ENCODE peak calls at places on chromosomes 4 and X, in nine cellular contexts. H is GM12892, G is lower leg skin, Q is tibial nerve, T is HepG2, O is ovary, R is K562, X is uterus, K is vagina. B is an unnamed sample.

GRCh38 chrX:31251336-31251735 is 179.5 kb upstream of the FTHL17 start:
- DNase-seq in H (no peak), G (no peak), Q (no peak), T (no peak), O (no peak), R (no peak), X (no peak), K (no peak), B (no peak)

GRCh38 chr4:2803624-2804448 is 11.0 kb downstream of the SH3BP2 start:
- DNase-seq in H (no peak), G (peak), Q (no peak), T (no peak), O (no peak), R (peak), X (no peak), K (no peak), B (no peak)

GRCh38 chr4:113979157-113979972 is at the start of gene ARSJ:
- DNase-seq in H (no peak), G (peak), Q (no peak), T (no peak), O (peak), R (no peak), X (peak), K (no peak), B (peak)

GRCh38 chr4:626201-627091 is 1.1 kb downstream of the PDE6B start:
- DNase-seq in H (no peak), G (peak), Q (no peak), T (no peak), O (no peak), R (no peak), X (no peak), K (no peak), B (no peak)

GRCh38 chrX:69109706-69110635 is 55.3 kb downstream of the PJA1 start:
- DNase-seq in H (no peak), G (no peak), Q (peak), T (no peak), O (no peak), R (peak), X (peak), K (no peak), B (peak)

GRCh38 chr4:176653406-176654220 is 139.1 kb downstream of the VEGFC start:
- DNase-seq in H (no peak), G (no peak), Q (no peak), T (no peak), O (no peak), R (no peak), X (no peak), K (no peak), B (no peak)

GRCh38 chr4:21826071-21826470 is 122.5 kb downstream of the KCNIP4 start:
- DNase-seq in H (no peak), G (no peak), Q (no peak), T (no peak), O (no peak), R (no peak), X (no peak), K (no peak), B (no peak)

GRCh38 chrX:85012098-85012497 is 8.4 kb downstream of the APOOL start:
- DNase-seq in H (no peak), G (no peak), Q (no peak), T (no peak), O (no peak), R (no peak), X (no peak), K (no peak), B (no peak)

GRCh38 chr4:107654694-107655093 is 65.3 kb downstream of the PAPSS1 start:
- DNase-seq in H (no peak), G (no peak), Q (no peak), T (peak), O (no peak), R (no peak), X (no peak), K (no peak), B (no peak)

GRCh38 chr4:184061582-184061981 is 156.1 kb downstream of the ENPP6 start:
- DNase-seq in H (no peak), G (no peak), Q (no peak), T (no peak), O (no peak), R (no peak), X (no peak), K (no peak), B (no peak)

GRCh38 chr4:40877081-40877480 is 127.3 kb downstream of the NSUN7 start:
- DNase-seq in H (no peak), G (no peak), Q (no peak), T (no peak), O (no peak), R (no peak), X (no peak), K (no peak), B (no peak)

GRCh38 chr4:75629239-75629638 is 1.1 kb downstream of the CDKL2 start:
- DNase-seq in H (no peak), G (no peak), Q (no peak), T (no peak), O (no peak), R (no peak), X (no peak), K (no peak), B (no peak)

GRCh38 chr4:7360802-7361201 is 73.9 kb downstream of the PSAPL1 start:
- DNase-seq in H (no peak), G (no peak), Q (no peak), T (no peak), O (no peak), R (no peak), X (no peak), K (no peak), B (no peak)

GRCh38 chr4:7362862-7363430 is 71.8 kb downstream of the PSAPL1 start:
- DNase-seq in H (no peak), G (no peak), Q (no peak), T (no peak), O (no peak), R (no peak), X (no peak), K (no peak), B (no peak)

GRCh38 chr4:7361256-7361655 is 73.5 kb downstream of the PSAPL1 start:
- DNase-seq in H (no peak), G (no peak), Q (no peak), T (no peak), O (peak), R (no peak), X (peak), K (no peak), B (no peak)

GRCh38 chr4:7364979-7365378 is 69.8 kb downstream of the PSAPL1 start:
- DNase-seq in H (no peak), G (no peak), Q (no peak), T (no peak), O (no peak), R (no peak), X (no peak), K (no peak), B (no peak)

DNA sequence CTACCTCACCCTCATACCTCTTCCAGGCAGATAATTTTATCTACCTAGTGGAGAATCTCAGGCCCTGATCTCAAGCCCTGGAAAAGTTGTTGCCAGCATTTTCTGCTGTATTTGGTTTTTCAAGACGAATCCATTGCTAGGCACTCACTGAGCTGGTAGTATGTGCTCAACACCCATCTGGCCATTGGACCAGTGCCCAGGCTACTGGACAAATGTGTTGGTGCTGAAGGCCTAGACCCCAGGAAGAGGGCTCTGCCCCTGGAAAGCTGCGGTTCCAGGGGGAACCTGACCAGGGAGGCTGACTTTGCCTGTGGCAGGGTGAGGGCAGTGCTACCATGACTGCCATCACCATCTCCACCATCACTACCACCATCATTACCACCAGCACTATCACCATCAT is 72.4 kb downstream of the PSAPL1 start:
- DNase-seq in H (no peak), G (no peak), Q (no peak), T (no peak), O (no peak), R (no peak), X (no peak), K (no peak), B (no peak)
- TF ChIP-seq POLR2A in H (no peak), G (no peak), Q (no peak), T (no peak), O (no peak), R (no peak), X (no peak), K (no peak), B (no peak)

DNA sequence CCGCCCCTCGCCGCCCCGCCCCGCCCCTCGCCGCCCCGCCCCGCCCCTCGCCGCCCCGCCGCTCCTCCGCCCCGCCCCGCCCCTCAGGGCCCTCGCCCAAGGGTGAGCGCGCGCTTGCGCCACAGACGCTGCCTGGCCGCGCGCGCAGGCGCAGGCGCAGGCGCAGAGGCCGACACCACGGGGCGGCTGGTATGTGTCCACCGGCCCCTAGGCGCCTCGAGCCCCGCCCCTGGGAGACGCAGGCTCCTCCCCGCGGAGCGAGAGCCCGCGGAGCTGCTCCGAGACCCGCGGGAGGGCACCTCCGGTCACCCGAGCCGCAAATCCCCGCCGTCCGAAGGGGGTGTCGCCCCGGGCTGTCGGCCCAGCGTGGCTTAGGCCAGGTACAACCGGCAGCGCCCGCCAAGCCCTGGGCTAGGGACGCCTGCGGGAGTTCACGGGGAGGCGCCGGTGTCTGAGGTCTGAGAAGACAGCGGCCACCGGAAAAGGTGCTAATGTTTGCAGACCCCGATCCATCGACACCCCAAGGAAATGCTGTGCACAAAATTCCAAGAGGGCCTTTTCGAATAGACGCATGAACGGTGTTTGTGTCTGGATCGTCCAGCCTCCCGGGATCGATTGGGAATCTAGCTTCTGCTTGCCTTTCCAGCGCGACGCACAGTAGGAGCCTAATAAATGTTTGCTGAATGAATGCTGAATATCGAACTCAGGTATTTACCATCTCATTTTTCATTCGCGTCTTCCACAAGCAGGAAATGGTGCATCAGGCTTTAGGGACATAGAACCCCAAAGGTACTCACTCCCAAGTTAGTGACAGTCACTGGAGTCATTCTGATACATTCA is 473 bp upstream of the CCNQ start:
- DNase-seq in H (peak), G (peak), Q (peak), T (peak), O (peak), R (peak), X (peak), K (no peak), B (peak)
- TF ChIP-seq POLR2A in H (no peak), G (no peak), Q (no peak), T (no peak), O (no peak), R (peak), X (peak), K (no peak), B (peak)

GRCh38 chrX:38311743-38312142 is 15.6 kb downstream of the RPGR start:
- DNase-seq in H (no peak), G (no peak), Q (no peak), T (no peak), O (no peak), R (no peak), X (no peak), K (no peak), B (no peak)

GRCh38 chrX:38304010-38304409 is 23.3 kb downstream of the RPGR start:
- DNase-seq in H (no peak), G (no peak), Q (no peak), T (peak), O (no peak), R (peak), X (no peak), K (no peak), B (no peak)

GRCh38 chrX:38305971-38306370 is 21.3 kb downstream of the RPGR start:
- DNase-seq in H (no peak), G (no peak), Q (no peak), T (peak), O (no peak), R (no peak), X (no peak), K (no peak), B (no peak)
- TF ChIP-seq POLR2A in H (no peak), G (no peak), Q (peak), T (no peak), O (no peak), R (no peak), X (no peak), K (no peak), B (no peak)

GRCh38 chrX:73818200-73819116 is 255.5 kb downstream of the CHIC1 start:
- DNase-seq in H (no peak), G (no peak), Q (no peak), T (no peak), O (no peak), R (no peak), X (no peak), K (no peak), B (no peak)

GRCh38 chrX:73821921-73822559 is 259.0 kb downstream of the CHIC1 start:
- DNase-seq in H (no peak), G (no peak), Q (no peak), T (no peak), O (no peak), R (no peak), X (no peak), K (no peak), B (no peak)

GRCh38 chrX:73812256-73812655 is 249.3 kb downstream of the CHIC1 start:
- DNase-seq in H (no peak), G (no peak), Q (no peak), T (no peak), O (no peak), R (no peak), X (no peak), K (no peak), B (no peak)

GRCh38 chrX:73822775-73823174 is 259.8 kb downstream of the CHIC1 start:
- DNase-seq in H (no peak), G (no peak), Q (no peak), T (no peak), O (no peak), R (no peak), X (no peak), K (no peak), B (no peak)

DNA sequence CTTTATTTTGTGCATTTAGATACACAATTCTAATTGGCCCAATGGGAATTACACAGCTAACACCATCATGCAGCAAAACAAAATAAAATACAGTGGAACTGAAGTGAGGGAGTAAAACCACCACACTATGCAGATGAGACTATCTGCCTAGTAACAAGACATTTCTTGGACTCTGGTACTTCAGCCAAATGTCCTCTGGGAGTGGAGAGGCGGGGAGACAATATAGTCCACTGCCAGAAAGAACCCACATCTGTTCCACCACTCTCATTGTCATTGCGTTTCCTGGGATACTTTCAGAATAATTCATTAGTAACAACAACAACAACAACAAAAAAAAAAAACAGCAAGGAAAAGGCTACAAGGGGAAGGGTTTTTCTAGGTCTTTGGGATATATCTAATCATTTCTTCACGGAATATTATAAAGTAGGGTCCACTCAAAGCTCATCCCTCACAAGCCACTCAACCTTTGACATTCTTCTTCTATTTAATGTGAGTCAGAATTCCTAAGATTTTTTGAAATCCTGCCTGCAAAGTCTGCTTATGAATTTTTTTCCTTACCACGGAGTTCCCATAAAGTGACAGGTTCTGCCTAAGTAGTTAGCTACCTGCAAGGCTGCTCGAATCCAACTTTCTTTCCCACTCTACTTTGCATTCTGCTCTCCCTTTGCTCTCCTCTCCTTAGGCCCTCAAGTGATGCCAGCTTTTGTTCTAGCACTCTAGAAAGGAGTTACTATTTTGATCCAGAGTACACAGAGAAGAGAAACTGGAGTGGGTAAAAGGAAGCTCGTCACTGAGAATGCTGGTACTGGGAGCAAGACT is 254.6 kb downstream of the CHIC1 start:
- DNase-seq in H (no peak), G (no peak), Q (no peak), T (no peak), O (no peak), R (no peak), X (no peak), K (no peak), B (no peak)
- TF ChIP-seq POLR2A in H (no peak), G (no peak), Q (no peak), T (no peak), O (no peak), R (no peak), X (no peak), K (no peak), B (no peak)

DNA sequence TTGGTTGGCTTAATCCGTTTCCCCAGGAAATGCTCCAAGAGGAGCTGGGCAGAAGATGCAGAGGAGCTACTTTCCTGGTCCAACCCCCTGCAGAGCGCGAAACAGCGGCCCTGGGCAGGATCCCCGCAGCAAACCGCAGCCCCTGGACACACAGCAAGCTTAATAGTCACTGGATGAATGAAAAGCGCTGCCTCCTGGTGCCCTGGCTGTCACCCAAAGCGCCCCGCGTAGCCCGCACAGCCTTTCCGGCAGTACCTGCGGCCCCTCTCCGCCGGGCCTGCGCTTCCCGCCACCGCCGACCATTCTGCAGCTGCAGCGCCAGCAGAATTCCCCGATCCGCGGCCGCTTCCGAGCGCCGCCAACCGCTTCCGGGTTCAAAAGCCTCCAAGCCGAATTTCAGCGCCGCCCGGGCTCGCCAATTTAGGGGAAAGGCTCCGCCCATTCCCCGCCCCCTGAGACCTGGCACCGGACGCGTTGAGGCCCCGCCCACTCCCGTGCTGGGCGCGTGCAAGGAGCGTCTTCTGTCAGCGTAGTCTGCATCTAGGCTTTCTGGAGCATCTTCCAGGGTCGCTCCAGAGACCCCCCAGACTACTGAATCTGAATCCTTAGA is at the start of gene HPF1:
- DNase-seq in H (peak), G (peak), Q (peak), T (peak), O (peak), R (peak), X (peak), K (no peak), B (peak)
- TF ChIP-seq POLR2A in H (peak), G (no peak), Q (peak), T (peak), O (peak), R (peak), X (peak), K (no peak), B (peak)

DNA sequence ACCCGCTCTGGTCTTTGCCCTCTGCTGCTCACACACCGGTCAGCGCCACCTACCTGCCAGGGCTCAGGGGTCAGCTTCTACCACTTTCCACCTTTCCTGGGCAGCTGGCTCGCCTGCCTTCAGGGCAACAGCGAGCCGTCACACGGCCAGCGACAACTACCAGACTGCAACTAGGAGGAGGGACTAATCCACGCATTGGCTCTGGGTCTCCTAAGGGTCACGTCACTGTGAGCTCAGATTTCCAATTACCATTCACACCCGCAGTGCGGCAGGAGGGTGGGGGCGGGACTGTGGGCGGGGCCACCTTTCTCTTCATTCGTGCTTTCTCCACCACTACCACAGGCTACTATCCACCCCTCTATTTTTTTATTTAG is at the start of gene BEX5:
- DNase-seq in H (no peak), G (peak), Q (no peak), T (no peak), O (peak), R (peak), X (peak), K (no peak), B (no peak)
- TF ChIP-seq POLR2A in H (no peak), G (no peak), Q (no peak), T (no peak), O (peak), R (no peak), X (peak), K (no peak), B (no peak)

GRCh38 chr4:182917182-182918043 is at the start of gene DCTD:
- DNase-seq in H (peak), G (peak), Q (peak), T (peak), O (peak), R (peak), X (peak), K (no peak), B (peak)
- TF ChIP-seq POLR2A in H (peak), G (no peak), Q (peak), T (peak), O (peak), R (peak), X (peak), K (no peak), B (peak)